ENCODE peak calls at places on chromosomes 4 and X, in four cellular contexts. B is GM12878, X is WTC11, J is K562. G is an unnamed sample.

GRCh38 chr4:4344915-4345527 is 41.9 kb upstream of the NSG1 start:
- DNase-seq in J (no peak), X (no peak), B (peak), G (no peak)

GRCh38 chr4:33381806-33382205 is 2661.6 kb downstream of the PCDH7 start:
- DNase-seq in B (no peak), X (no peak), J (no peak), G (no peak)

GRCh38 chr4:84529169-84529751 is 30.2 kb upstream of the NKX6-1 start:
- DNase-seq in J (peak), B (no peak), X (no peak), G (peak)

GRCh38 chr4:10750714-10751113 is 66.1 kb upstream of the CLNK start:
- DNase-seq in J (no peak), X (no peak), B (no peak), G (no peak)

GRCh38 chr4:108223313-108223712 is 54.6 kb upstream of the LEF1 start:
- DNase-seq in B (no peak), X (no peak), J (no peak), G (no peak)

GRCh38 chr4:119211856-119212250 is 660 bp upstream of the USP53 start:
- DNase-seq in J (no peak), X (no peak), B (no peak), G (no peak)

GRCh38 chrX:97895751-97896150 is 1012.0 kb downstream of the RPA4 start:
- DNase-seq in X (no peak), J (no peak), B (no peak), G (no peak)

GRCh38 chrX:134572816-134573682 is 85.2 kb downstream of the PLAC1 start:
- DNase-seq in B (no peak), X (no peak), J (no peak), G (no peak)

DNA sequence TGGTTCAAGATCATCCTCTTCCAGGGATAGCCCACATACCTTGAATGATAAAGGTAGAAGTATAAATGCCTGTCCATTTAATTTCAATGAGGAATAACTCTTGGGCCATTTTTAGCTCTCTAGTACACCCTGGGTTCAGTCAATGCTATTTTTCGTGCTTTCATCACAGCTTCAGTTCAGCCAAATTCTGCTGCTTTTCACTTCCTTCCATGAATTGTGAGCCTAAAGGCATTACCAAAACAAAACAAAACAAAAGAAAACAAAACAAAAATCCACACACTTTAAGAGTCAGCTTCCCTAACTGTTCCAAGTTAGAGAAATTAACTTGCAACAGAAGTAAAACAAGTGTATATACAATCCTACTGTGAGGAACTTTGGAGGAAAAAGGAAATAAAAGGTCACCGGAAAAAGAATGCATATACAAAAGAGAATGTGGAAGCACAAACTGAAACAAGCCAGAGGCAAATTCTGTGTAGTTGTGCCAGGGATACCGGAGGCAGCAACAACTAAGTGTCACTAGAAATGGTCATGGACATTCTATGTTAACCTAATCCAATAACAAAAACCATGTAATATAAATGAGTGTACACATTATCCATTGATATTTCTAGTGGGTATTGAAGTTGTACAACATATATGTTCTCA is 423.1 kb downstream of the KCTD8 start:
- DNase-seq in B (no peak), X (no peak), J (no peak), G (no peak)
- TF ChIP-seq USF1 in B (no peak), X (no peak), J (no peak), G (no peak)

DNA sequence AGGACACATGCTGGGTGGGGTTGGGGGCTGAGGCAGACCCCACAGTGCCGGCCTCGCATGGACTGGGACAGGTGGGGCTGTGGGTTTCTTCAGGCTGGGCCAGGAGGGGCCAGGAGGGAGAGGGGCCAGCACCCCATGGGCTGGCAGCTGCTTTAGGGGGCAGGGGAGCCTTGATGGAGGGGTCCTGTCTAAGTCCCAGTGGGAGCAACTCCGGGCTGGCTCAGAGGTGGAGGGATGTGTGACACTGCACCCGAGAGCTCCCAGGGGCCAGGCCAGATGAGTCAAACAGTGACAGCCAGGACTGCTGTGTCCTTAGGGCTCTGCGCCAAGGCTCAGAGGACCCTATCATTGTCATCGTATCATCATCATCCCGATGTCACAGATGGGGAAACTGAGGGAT is 4.4 kb upstream of the ABLIM2 start:
- DNase-seq in X (no peak), B (no peak), J (no peak), G (no peak)
- TF ChIP-seq USF1 in X (no peak), B (no peak), J (no peak), G (no peak)

DNA sequence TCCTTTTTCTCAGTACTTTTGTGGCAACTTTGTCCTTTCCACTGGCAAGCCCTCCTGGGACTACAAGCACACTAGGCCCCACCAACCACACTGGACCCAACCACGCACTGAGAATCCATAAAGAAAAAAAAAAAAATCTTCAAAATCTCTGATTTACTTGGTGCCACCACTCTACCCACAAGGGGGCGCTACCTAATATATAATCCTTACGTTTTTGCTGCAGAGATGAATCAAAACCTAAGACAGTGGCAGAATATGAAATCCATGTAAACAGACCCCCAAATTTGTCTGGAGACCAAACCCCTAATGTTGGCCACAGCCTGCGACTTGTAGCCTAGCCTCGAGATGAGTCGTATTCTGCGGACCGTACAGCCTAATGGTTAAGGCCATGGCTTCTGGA is 63.5 kb upstream of the ARHGAP36 start:
- DNase-seq in J (peak), X (peak), B (no peak), G (peak)
- TF ChIP-seq USF1 in J (no peak), X (no peak), B (no peak), G (no peak)

DNA sequence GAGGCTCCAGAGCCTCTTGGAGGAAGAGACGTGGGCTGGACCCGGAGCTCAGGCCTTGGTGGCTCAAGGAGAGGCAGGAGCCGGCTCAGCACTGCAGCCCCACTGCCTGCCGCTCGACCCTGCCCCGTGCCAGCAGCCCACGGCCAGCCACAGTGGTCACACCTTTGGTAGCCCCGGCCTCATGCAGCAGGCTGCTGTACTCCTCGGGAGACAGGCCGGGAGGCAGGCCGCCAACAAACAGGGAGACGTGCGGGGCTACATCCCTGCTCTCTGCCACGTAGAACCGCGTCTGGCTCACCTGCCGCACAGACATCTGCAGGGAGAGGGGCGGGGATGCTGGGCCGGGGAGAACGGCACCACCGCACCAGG is 7.6 kb downstream of the DGKQ start:
- DNase-seq in J (no peak), X (no peak), B (no peak), G (no peak)
- TF ChIP-seq USF1 in J (no peak), X (no peak), B (no peak), G (no peak)

GRCh38 chr4:40548256-40548655 is 81.4 kb downstream of the RBM47 start:
- DNase-seq in B (no peak), X (no peak), J (no peak), G (no peak)
- TF ChIP-seq USF1 in B (no peak), X (no peak), J (no peak), G (no peak)

GRCh38 chr4:124712417-124713212 is at the start of gene ANKRD50:
- DNase-seq in X (peak), J (peak), B (no peak), G (peak)

GRCh38 chr4:124713213-124713592 is 671 bp upstream of the ANKRD50 start:
- DNase-seq in X (peak), B (no peak), J (peak), G (peak)

GRCh38 chr4:124710253-124710849 is 2.2 kb downstream of the ANKRD50 start:
- DNase-seq in B (no peak), X (no peak), J (no peak), G (no peak)

GRCh38 chr4:124710911-124711310 is 1.6 kb downstream of the ANKRD50 start:
- DNase-seq in J (no peak), B (no peak), X (no peak), G (no peak)

DNA sequence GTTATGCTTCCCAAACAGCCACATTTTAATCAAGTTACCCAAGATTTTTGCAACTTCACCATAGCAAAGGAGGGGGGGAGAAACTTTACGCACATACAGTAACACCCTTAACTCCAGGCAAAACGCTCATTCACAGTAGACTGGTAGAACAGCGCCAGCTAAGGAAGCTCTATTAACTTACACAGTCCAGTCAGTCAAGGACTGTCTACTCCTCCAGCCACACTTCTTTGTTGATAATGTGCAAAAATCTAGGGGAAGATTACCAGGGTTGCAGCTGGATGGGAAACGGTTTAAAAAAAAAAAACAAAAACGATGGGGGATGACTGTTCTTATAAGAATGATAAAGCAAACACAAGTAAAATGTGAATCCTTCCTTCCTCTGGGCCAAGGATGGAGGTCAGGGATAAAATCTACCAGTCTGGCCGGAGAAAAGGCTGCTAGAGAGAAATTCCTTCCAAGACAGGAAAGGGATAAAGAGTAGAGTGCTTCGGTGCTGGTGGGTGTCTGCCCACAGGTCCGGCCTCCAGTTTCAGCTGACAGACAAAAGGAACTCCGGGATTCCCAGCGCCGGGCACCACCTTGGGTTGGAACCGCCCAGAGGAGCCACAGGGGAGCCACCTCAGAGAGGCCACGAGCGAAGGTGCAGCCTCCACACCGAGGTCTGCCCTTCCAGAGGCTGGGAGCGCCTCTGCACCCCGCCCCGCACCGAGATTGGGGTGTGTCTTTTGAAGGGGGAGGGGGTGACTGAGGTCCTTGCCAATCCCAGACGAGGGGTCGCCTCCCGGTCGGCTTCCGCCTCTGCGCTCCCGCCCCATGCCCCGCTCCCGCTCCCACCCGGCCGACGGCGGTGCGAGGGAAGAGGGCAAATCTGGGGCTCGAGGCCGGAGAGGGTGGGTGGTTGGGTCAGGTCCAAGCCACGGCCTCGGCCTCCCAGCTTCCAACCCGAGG is 789 bp downstream of the ANKRD50 start:
- DNase-seq in X (peak), J (peak), B (no peak), G (peak)
- TF ChIP-seq USF1 in X (no peak), J (no peak), B (no peak), G (no peak)

DNA sequence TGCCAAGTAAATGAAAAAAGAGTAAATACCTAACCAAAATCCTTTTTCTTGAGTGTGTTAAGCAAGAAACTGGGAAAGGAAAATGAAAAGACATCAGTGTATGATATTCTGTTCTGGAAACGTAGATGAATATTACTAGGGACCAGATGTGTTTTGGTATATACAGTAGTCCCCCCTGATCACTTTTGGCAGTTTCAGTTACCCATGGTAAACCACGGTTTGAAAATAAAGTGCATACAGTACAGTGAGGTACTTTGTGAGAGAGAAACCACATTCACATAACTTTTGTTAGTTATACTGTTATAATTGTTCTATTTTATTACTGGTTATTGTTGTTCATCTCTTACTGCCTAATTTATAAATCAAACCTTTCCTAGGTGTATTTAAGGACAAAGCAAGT is 250.9 kb downstream of the TENM3 start:
- DNase-seq in X (no peak), B (no peak), J (no peak), G (no peak)
- TF ChIP-seq USF1 in X (no peak), B (no peak), J (no peak), G (no peak)